ENCODE peak calls at places on chromosome 7, in nine cellular contexts. N is K562, F is GM23248, L is neural progenitor cell, S is endothelial cell of umbilical vein, Q is astrocyte, I is hepatocyte, M is OCI-LY7, W is HCT116. Z is an unnamed sample.

GRCh38 chr7:41333506-41333905 is 369.4 kb downstream of the INHBA start:
- DNase-seq in N (no peak), F (peak), L (no peak), S (no peak), Q (peak), I (no peak), M (no peak), W (no peak), Z (no peak)

GRCh38 chr7:85890244-85890811 is 703.5 kb upstream of the SEMA3D start:
- DNase-seq in N (no peak), F (peak), L (peak), S (peak), Q (peak), I (peak), M (peak), W (peak), Z (peak)

GRCh38 chr7:134764365-134764764 is 15.1 kb upstream of the CALD1 start:
- DNase-seq in N (no peak), F (no peak), L (no peak), S (no peak), Q (no peak), I (no peak), M (no peak), W (no peak), Z (no peak)

GRCh38 chr7:132030883-132031282 is 474.5 kb upstream of the PODXL start:
- DNase-seq in N (no peak), F (no peak), L (no peak), S (no peak), Q (no peak), I (peak), M (no peak), W (no peak), Z (no peak)

GRCh38 chr7:126079581-126079980 is 1150.0 kb upstream of the POT1 start:
- DNase-seq in N (no peak), F (no peak), L (no peak), S (no peak), Q (no peak), I (no peak), M (no peak), W (no peak), Z (no peak)

GRCh38 chr7:1231214-1232102 is 1.2 kb upstream of the UNCX start:
- DNase-seq in N (no peak), F (no peak), L (peak), S (no peak), Q (no peak), I (no peak), M (no peak), W (no peak), Z (no peak)

GRCh38 chr7:108224387-108224786 is 94.2 kb upstream of the LAMB4 start:
- DNase-seq in N (no peak), F (no peak), L (no peak), S (no peak), Q (no peak), I (no peak), M (no peak), W (no peak), Z (no peak)

GRCh38 chr7:131604841-131605279 is 48.4 kb upstream of the PODXL start:
- DNase-seq in N (no peak), F (peak), L (no peak), S (no peak), Q (peak), I (no peak), M (no peak), W (no peak), Z (no peak)

GRCh38 chr7:27825890-27826289 is 85.9 kb downstream of the TAX1BP1 start:
- DNase-seq in N (no peak), F (no peak), L (no peak), S (no peak), Q (no peak), I (no peak), M (no peak), W (no peak), Z (no peak)

GRCh38 chr7:112001089-112001826 is 204.9 kb downstream of the DOCK4 start:
- DNase-seq in N (no peak), F (peak), L (no peak), S (peak), Q (peak), I (peak), M (no peak), W (peak), Z (no peak)

GRCh38 chr7:142463401-142463850 is 205.6 kb upstream of the PRSS58 start:
- DNase-seq in N (no peak), F (peak), L (no peak), S (no peak), Q (no peak), I (no peak), M (no peak), W (no peak), Z (no peak)

GRCh38 chr7:35908305-35909223 is 107.7 kb downstream of the SEPTIN7 start:
- DNase-seq in N (no peak), F (no peak), L (peak), S (no peak), Q (no peak), I (no peak), M (no peak), W (no peak), Z (no peak)

GRCh38 chr7:93015193-93016084 is 102.3 kb downstream of the SAMD9 start:
- DNase-seq in N (no peak), F (peak), L (no peak), S (peak), Q (peak), I (peak), M (no peak), W (no peak), Z (no peak)

GRCh38 chr7:36260481-36260880 is 107.4 kb downstream of the EEPD1 start:
- DNase-seq in N (no peak), F (no peak), L (no peak), S (no peak), Q (no peak), I (no peak), M (no peak), W (no peak), Z (peak)

GRCh38 chr7:105354383-105354782 is 34.3 kb downstream of the SRPK2 start:
- DNase-seq in N (no peak), F (peak), L (no peak), S (no peak), Q (no peak), I (no peak), M (no peak), W (no peak), Z (no peak)

GRCh38 chr7:105352922-105353668 is 35.6 kb downstream of the SRPK2 start:
- DNase-seq in N (no peak), F (peak), L (no peak), S (no peak), Q (peak), I (no peak), M (no peak), W (no peak), Z (no peak)

GRCh38 chr7:105353752-105354328 is 34.9 kb downstream of the SRPK2 start:
- DNase-seq in N (peak), F (peak), L (no peak), S (no peak), Q (peak), I (no peak), M (peak), W (no peak), Z (peak)

GRCh38 chr7:105350906-105351305 is 37.8 kb downstream of the SRPK2 start:
- DNase-seq in N (no peak), F (no peak), L (no peak), S (no peak), Q (no peak), I (no peak), M (no peak), W (no peak), Z (no peak)

GRCh38 chr7:105352018-105352612 is 36.6 kb downstream of the SRPK2 start:
- DNase-seq in N (no peak), F (peak), L (no peak), S (peak), Q (peak), I (peak), M (peak), W (no peak), Z (peak)
- H2AFZ ChIP-seq in N (no peak), F (peak), L (no peak), S (peak), Q (peak), I (no peak), M (no peak), W (no peak), Z (no peak)

DNA sequence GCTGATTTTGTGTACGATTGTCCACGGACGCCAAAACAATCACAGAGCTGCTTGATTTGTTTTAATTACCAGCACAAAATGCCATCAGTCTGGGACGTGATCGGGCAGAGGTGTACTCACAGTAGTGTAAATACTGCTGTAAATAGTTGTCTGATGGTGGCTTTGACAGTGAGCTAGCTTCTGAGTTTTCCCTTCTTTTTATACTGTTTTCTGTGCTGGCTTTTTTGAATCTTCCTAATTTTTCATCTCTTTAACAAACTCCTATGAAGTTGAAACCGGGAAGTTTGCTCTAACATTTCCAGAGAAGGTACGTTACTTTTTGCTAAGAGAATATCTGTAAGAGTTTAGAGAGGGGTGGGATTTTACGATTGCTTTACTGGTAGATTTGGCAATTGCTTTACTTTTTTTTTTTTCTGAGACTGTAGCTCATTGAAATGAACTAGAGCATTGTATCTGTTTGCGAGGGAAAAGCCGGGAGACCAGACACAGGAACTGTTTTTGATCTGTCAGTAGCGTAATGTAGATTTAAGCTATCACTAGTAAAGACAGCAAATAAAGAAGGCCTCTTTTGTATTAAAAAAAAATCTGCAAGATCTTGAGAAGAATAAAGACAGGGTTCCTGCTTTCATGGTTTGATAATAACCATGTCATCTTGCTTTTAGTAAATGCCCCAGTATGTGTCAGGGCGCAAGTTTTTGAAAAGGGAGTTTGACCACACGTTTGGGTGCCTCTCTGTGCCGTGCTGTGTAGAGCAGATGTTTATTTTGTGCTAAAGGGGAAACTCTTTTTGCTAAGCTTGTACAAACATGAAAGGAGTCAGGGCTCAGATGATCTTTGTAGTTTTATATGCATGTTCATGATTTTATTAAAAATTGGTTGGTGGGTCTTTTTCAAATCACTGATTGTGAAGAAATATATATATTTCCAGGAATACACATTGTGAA is 711 bp downstream of the FOXP2 start:
- DNase-seq in N (no peak), F (peak), L (no peak), S (no peak), Q (no peak), I (no peak), M (no peak), W (no peak), Z (no peak)
- H3K4me3 ChIP-seq in N (no peak), F (peak), L (no peak), S (no peak), Q (peak), I (peak), M (no peak), W (no peak), Z (no peak)

DNA sequence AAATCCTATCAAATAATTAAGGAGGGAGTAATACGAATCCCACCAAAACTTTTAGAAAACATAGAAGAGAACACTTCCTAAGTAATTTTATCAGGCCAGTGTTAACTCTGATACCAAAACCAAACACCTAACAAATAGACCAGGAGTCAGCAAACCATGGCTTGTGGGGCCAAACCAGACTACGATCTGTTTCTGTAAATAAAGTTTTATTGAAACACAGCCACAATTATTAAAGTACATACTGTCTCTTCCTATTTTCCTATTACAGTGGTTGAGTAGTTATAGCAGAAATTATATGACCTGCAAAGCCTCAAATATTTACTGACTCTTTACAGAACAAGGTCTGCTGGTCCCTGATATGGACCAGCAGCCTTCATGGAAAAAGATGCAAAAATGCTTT is 73.1 kb upstream of the ELN start:
- DNase-seq in N (no peak), F (no peak), L (no peak), S (no peak), Q (no peak), I (no peak), M (no peak), W (no peak), Z (no peak)
- H3K27ac ChIP-seq in N (no peak), F (no peak), L (no peak), S (no peak), Q (no peak), I (no peak), M (no peak), W (no peak), Z (no peak)

GRCh38 chr7:128884561-128885369 is 22.1 kb downstream of the ATP6V1F start:
- DNase-seq in N (no peak), F (no peak), L (no peak), S (no peak), Q (no peak), I (no peak), M (no peak), W (no peak), Z (no peak)

GRCh38 chr7:128887169-128888038 is 23.1 kb downstream of the KCP start:
- DNase-seq in N (no peak), F (no peak), L (no peak), S (no peak), Q (no peak), I (no peak), M (no peak), W (no peak), Z (no peak)

GRCh38 chr7:128885370-128886187 is 22.9 kb downstream of the ATP6V1F start:
- DNase-seq in N (no peak), F (no peak), L (no peak), S (no peak), Q (no peak), I (no peak), M (no peak), W (no peak), Z (no peak)

GRCh38 chr7:128888039-128888755 is 22.3 kb downstream of the KCP start:
- DNase-seq in N (no peak), F (no peak), L (no peak), S (no peak), Q (no peak), I (no peak), M (no peak), W (no peak), Z (no peak)

DNA sequence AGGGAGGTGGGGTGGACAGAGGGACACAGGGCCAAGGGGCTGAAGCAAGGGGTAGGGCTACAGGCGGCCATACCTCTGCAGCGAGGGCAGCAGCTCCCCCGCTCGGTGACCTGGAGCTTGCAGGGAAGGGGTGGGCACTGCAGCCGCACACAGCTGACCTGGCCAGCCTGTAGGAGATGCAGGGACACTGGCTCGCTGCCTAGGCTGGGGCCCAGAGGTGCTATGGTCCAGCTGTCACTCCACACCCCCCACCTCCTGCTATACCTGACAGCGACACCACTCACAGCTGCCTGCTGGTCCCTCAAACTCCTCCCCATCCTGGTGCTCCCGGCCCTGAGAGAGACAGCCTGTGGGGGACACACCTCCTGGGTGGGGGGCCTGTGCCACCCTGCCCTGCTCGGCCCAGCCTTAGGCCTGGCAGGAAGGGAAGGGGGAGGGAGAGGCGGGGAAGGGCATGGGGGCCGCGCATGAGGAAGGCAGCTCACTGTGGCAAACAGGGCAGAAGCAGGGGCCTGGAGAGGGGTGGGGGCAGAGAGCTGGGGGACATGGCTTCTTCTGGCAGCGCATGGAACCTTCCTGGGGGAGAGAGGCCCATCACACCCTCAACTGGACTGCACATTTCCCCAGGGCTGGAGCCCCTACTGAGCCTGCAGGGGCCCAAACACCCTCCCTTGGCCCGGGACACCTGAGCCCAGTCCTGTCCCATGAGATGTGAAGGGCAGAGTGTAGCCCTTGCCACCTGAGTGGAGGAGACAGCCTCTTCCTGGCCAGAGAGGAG is 23.9 kb downstream of the ATP6V1F start:
- DNase-seq in N (peak), F (no peak), L (no peak), S (no peak), Q (no peak), I (no peak), M (no peak), W (no peak), Z (no peak)
- H2AFZ ChIP-seq in N (no peak), F (no peak), L (no peak), S (no peak), Q (no peak), I (no peak), M (no peak), W (no peak), Z (no peak)

DNA sequence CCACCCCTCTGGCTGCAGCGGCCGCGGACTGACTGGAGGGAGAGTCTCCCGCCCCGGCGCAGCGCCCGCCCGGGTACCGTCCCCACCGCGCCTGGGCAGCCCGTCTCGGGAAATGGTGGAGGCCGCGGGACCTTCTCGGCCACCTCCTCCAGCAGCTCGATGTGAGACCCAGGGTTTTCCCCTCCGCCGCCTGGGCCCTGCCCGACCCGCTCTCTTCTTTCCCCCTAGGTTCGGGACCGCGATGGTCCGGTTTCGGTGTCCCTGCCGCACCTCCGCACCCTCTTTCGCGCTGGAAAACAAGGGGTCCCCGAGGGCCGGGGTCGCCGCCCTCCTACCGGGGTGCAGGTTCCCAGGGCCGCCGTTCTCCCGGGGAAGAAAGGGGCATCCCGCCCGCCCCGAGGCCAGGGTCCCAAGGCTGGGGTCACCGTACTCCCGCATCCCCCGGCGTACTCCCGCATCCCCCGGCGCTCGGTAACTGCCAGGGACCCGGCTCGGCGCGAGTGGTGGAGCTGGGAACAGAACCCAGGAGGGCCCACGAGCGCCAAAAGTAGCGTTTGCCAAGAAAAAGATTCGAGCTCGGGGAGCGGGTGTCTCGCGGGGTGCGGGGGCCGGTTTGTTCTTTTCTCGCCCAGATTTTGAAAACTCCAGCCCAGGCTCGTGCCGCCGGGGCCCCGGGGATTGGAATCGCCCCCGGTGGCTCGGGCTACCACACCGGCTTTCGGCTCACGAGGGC is 3.4 kb downstream of the TNRC18 start:
- DNase-seq in N (peak), F (peak), L (peak), S (no peak), Q (no peak), I (no peak), M (no peak), W (no peak), Z (no peak)
- H3K4me3 ChIP-seq in N (peak), F (peak), L (peak), S (peak), Q (peak), I (peak), M (no peak), W (peak), Z (no peak)

GRCh38 chr7:50330701-50331100 is 26.2 kb downstream of the IKZF1 start:
- DNase-seq in N (no peak), F (no peak), L (no peak), S (no peak), Q (no peak), I (no peak), M (peak), W (no peak), Z (peak)
- H3K27ac ChIP-seq in N (no peak), F (no peak), L (no peak), S (no peak), Q (no peak), I (no peak), M (peak), W (no peak), Z (peak)

DNA sequence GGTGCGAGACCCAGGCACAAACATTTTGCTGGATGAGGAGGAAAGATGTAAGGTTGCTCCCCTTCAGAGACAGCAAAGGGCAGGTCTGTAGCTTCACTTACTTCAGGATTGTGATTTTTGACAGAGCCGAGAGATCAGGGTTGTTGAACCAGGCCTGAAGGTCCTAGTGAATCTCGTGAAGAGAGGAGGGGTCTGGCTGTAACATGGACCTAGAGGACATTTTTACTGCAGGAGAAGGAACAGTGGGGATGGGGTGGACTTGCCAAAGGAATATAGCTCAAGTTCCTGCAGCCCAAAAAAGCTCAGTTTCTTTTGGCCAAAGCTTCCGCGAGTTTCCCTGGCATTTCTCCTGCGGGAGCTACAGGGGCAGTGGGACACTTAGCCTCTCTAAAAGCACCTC is 976 bp upstream of the EGFR start:
- DNase-seq in N (no peak), F (no peak), L (no peak), S (no peak), Q (no peak), I (no peak), M (no peak), W (no peak), Z (no peak)
- H2AFZ ChIP-seq in N (no peak), F (peak), L (no peak), S (no peak), Q (peak), I (no peak), M (no peak), W (no peak), Z (no peak)

GRCh38 chr7:47330026-47330425 is 251.9 kb downstream of the TNS3 start:
- DNase-seq in N (no peak), F (no peak), L (no peak), S (no peak), Q (no peak), I (no peak), M (no peak), W (no peak), Z (no peak)

GRCh38 chr7:47327698-47328391 is 254.1 kb downstream of the TNS3 start:
- DNase-seq in N (no peak), F (peak), L (peak), S (peak), Q (peak), I (peak), M (no peak), W (no peak), Z (no peak)

GRCh38 chr7:47327306-47327697 is 254.6 kb downstream of the TNS3 start:
- DNase-seq in N (no peak), F (peak), L (no peak), S (no peak), Q (peak), I (no peak), M (no peak), W (no peak), Z (no peak)

GRCh38 chr7:47329320-47329926 is 252.5 kb downstream of the TNS3 start:
- DNase-seq in N (no peak), F (no peak), L (no peak), S (no peak), Q (no peak), I (no peak), M (no peak), W (no peak), Z (no peak)

GRCh38 chr7:47328392-47329319 is 253.3 kb downstream of the TNS3 start:
- DNase-seq in N (no peak), F (no peak), L (no peak), S (no peak), Q (no peak), I (no peak), M (no peak), W (no peak), Z (no peak)
- H3K4me3 ChIP-seq in N (no peak), F (peak), L (peak), S (no peak), Q (no peak), I (no peak), M (no peak), W (no peak), Z (no peak)

GRCh38 chr7:51121036-51121780 is 195.4 kb downstream of the COBL start:
- DNase-seq in N (no peak), F (no peak), L (no peak), S (no peak), Q (no peak), I (no peak), M (no peak), W (no peak), Z (no peak)
- H3K27ac ChIP-seq in N (no peak), F (no peak), L (no peak), S (no peak), Q (no peak), I (no peak), M (no peak), W (no peak), Z (no peak)